ENCODE peak calls at places on chromosomes 2 and 18, in six cellular contexts. F is tibial artery, N is keratinocyte, D is AG04449, J is heart left ventricle, Y is A549. Q is an unnamed sample.

GRCh38 chr2:1378456-1379150 is 34.7 kb upstream of the TPO start:
- DNase-seq in D (no peak), F (no peak), Y (no peak), J (no peak), N (no peak), Q (no peak)

GRCh38 chr2:170815746-170816498 is 765 bp upstream of the GAD1 start:
- DNase-seq in J (peak), D (no peak), F (peak), N (no peak), Y (peak), Q (peak)

GRCh38 chr2:180925700-180926099 is 54.7 kb upstream of the UBE2E3 start:
- DNase-seq in J (no peak), F (no peak), Y (no peak), N (no peak), D (no peak), Q (no peak)

GRCh38 chr2:238596571-238597551 is 170.1 kb downstream of the ASB1 start:
- DNase-seq in J (peak), N (peak), D (peak), Y (peak), F (peak), Q (no peak)

GRCh38 chr2:189997016-189997415 is 65.5 kb downstream of the MSTN start:
- DNase-seq in D (no peak), Y (no peak), J (no peak), F (no peak), N (no peak), Q (no peak)

GRCh38 chr2:44997948-44998347 is 11.3 kb downstream of the SIX2 start:
- DNase-seq in D (no peak), F (no peak), N (no peak), Y (peak), J (no peak), Q (no peak)

GRCh38 chr2:219247678-219248642 is 2.7 kb downstream of the STK16 start:
- DNase-seq in J (no peak), Y (peak), D (no peak), N (no peak), F (no peak), Q (no peak)

GRCh38 chr2:32402087-32402486 is 45.3 kb downstream of the BIRC6 start:
- DNase-seq in D (no peak), Y (no peak), J (no peak), F (no peak), N (no peak), Q (no peak)

GRCh38 chr2:183010112-183010511 is 28.1 kb downstream of the NCKAP1 start:
- DNase-seq in F (no peak), J (peak), Y (peak), N (no peak), D (no peak), Q (no peak)

GRCh38 chr18:35246831-35247230 is 6.0 kb downstream of the ZNF397 start:
- DNase-seq in F (no peak), Y (no peak), D (no peak), J (no peak), N (no peak), Q (no peak)

GRCh38 chr2:120298173-120298835 is 45.7 kb downstream of the RALB start:
- DNase-seq in N (no peak), D (no peak), F (no peak), Y (no peak), J (no peak), Q (no peak)

GRCh38 chr2:232903989-232904388 is 33.9 kb downstream of the SNORC start:
- DNase-seq in J (no peak), D (no peak), Y (no peak), N (no peak), F (peak), Q (no peak)

GRCh38 chr2:158723921-158724802 is 71.0 kb upstream of the DAPL1 start:
- DNase-seq in J (no peak), F (no peak), N (peak), Y (peak), D (no peak), Q (no peak)

GRCh38 chr2:195509551-195509950 is 147.5 kb upstream of the SLC39A10 start:
- DNase-seq in N (no peak), Y (no peak), F (no peak), J (no peak), D (no peak), Q (no peak)

GRCh38 chr2:238684362-238685326 is 163.2 kb upstream of the TWIST2 start:
- DNase-seq in D (peak), Y (peak), F (peak), J (no peak), N (peak), Q (no peak)

GRCh38 chr2:99867690-99868089 is 274.7 kb downstream of the AFF3 start:
- DNase-seq in N (no peak), Y (peak), F (no peak), J (no peak), D (no peak), Q (peak)

GRCh38 chr2:647691-648231 is 29.4 kb downstream of the TMEM18 start:
- DNase-seq in N (no peak), J (no peak), F (no peak), D (no peak), Y (no peak), Q (no peak)

GRCh38 chr2:143850084-143850483 is 669.8 kb downstream of the ZEB2 start:
- DNase-seq in N (no peak), F (no peak), Y (no peak), J (no peak), D (no peak), Q (no peak)

GRCh38 chr2:233857511-233858118 is 3.3 kb upstream of the HJURP start:
- DNase-seq in N (no peak), F (peak), J (no peak), D (no peak), Y (peak), Q (no peak)

GRCh38 chr2:161005170-161005569 is 155.1 kb upstream of the TANK start:
- DNase-seq in F (no peak), J (no peak), N (no peak), D (no peak), Y (no peak), Q (no peak)

GRCh38 chr2:56831780-56832179 is 648.0 kb downstream of the CCDC85A start:
- DNase-seq in Y (no peak), F (no peak), D (no peak), N (no peak), J (no peak), Q (no peak)

GRCh38 chr2:170165129-170165528 is 12.8 kb upstream of the MYO3B start:
- DNase-seq in D (no peak), Y (no peak), N (no peak), F (no peak), J (no peak), Q (no peak)

DNA sequence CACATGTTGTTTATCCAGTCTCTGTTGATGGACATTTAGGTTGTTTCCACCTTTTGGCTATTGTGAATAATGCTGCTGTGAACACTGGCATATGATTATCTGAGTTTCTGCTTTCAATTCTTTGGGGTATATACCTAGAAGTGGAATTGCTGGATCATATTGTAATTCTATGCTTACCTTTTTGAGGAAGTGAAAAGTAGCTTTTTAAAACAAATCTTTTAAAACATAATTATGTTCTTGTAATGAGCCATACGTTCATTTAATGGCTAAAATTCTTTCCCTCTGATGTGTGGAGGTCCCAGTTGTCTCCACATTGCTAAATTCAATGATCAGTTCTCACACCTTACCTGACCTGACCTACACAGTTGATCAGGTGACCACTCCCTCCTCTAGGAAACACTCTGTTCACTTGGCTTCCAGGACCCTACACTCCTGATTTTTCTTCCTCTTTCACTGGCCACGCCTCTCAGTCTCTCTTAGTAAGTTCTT is 27.8 kb upstream of the SERTAD2 start:
- DNase-seq in D (no peak), J (no peak), N (no peak), Y (no peak), F (no peak), Q (no peak)
- H3K4me3 ChIP-seq in D (no peak), J (no peak), N (no peak), Y (no peak), F (no peak), Q (no peak)

GRCh38 chr18:50819027-50819726 is 639 bp downstream of the MRO start:
- DNase-seq in Y (peak), J (peak), N (no peak), F (peak), D (no peak), Q (peak)
- TF ChIP-seq CTCF in Y (no peak), J (no peak), N (no peak), F (no peak), D (no peak), Q (peak)

GRCh38 chr2:187552959-187553681 is 1.1 kb downstream of the TFPI start:
- DNase-seq in J (no peak), N (no peak), D (no peak), Y (peak), F (no peak), Q (no peak)
- H3K4me3 ChIP-seq in J (peak), N (no peak), D (peak), Y (peak), F (peak), Q (no peak)

GRCh38 chr2:3043726-3044125 is 333.9 kb downstream of the EIPR1 start:
- DNase-seq in N (no peak), F (no peak), Y (no peak), D (no peak), J (no peak), Q (no peak)
- TF ChIP-seq CTCF in N (no peak), F (no peak), Y (no peak), D (no peak), J (no peak), Q (no peak)